ENCODE peak calls at places on chromosomes 2 and 18, in four cellular contexts. One of them, this sample, is unnamed.
A peak's percentile ranks its signal among the peaks of the same experiment; 100 is the strongest.

GRCh38 chr2:231334981-231335380 is 60.5 kb upstream of the B3GNT7 start:
- DNase-seq in testis: no peak
- DNase-seq in A549: no peak
- DNase-seq in endodermal cell: no peak
- DNase-seq in this sample: no peak

GRCh38 chr2:94869552-94870391 is 1.5 kb upstream of the TEKT4 start:
- DNase-seq in testis: no peak
- DNase-seq in A549: no peak
- DNase-seq in endodermal cell: no peak
- DNase-seq in this sample: no peak

GRCh38 chr2:162256621-162257020 is 13.4 kb upstream of the FAP start:
- DNase-seq in testis: no peak
- DNase-seq in A549: no peak
- DNase-seq in endodermal cell: no peak
- DNase-seq in this sample: no peak

GRCh38 chr2:18518116-18519111 is 42.0 kb downstream of the RDH14 start:
- DNase-seq in testis: no peak
- DNase-seq in A549: no peak
- DNase-seq in endodermal cell: no peak
- DNase-seq in this sample: no peak

GRCh38 chr2:18656048-18656447 is 66.7 kb upstream of the NT5C1B start:
- DNase-seq in testis: no peak
- DNase-seq in A549: no peak
- DNase-seq in endodermal cell: no peak
- DNase-seq in this sample: no peak

GRCh38 chr18:9029131-9029530 is 73.4 kb upstream of the NDUFV2 start:
- DNase-seq in testis: no peak
- DNase-seq in A549: no peak
- DNase-seq in endodermal cell: no peak
- DNase-seq in this sample: no peak

GRCh38 chr2:120238728-120239487 is 13.7 kb upstream of the RALB start:
- DNase-seq in testis: no peak
- DNase-seq in A549: peak; percentile 86
- DNase-seq in endodermal cell: peak; percentile 58
- DNase-seq in this sample: no peak

GRCh38 chr2:233817305-233817980 is 36.9 kb downstream of the HJURP start:
- DNase-seq in testis: no peak
- DNase-seq in A549: no peak
- DNase-seq in endodermal cell: peak; percentile 17
- DNase-seq in this sample: no peak

GRCh38 chr2:158923180-158923594 is 45.3 kb upstream of the TANC1 start:
- DNase-seq in testis: no peak
- DNase-seq in A549: no peak
- DNase-seq in endodermal cell: peak; percentile 65
- DNase-seq in this sample: peak; percentile 10

GRCh38 chr2:19667085-19667484 is 234.7 kb downstream of the TTC32 start:
- DNase-seq in testis: no peak
- DNase-seq in A549: peak; percentile 40
- DNase-seq in endodermal cell: no peak
- DNase-seq in this sample: no peak

GRCh38 chr18:45221363-45221762 is 393.9 kb upstream of the SLC14A2 start:
- DNase-seq in testis: no peak
- DNase-seq in A549: no peak
- DNase-seq in endodermal cell: no peak
- DNase-seq in this sample: no peak

GRCh38 chr2:239917957-239918481 is 107.1 kb downstream of the NDUFA10 start:
- DNase-seq in testis: peak; percentile 7
- DNase-seq in A549: no peak
- DNase-seq in endodermal cell: no peak
- DNase-seq in this sample: no peak

GRCh38 chr2:45342-46130 is 769 bp downstream of the FAM110C start:
- DNase-seq in testis: peak; percentile 57
- DNase-seq in A549: peak; percentile 15
- DNase-seq in endodermal cell: peak; percentile 75
- DNase-seq in this sample: peak; percentile 67

GRCh38 chr2:237134321-237134720 is 48.6 kb downstream of the COPS8 start:
- DNase-seq in testis: no peak
- DNase-seq in A549: no peak
- DNase-seq in endodermal cell: peak; percentile 56
- DNase-seq in this sample: no peak

GRCh38 chr2:119315241-119315925 is 51.3 kb downstream of the C2orf76 start:
- DNase-seq in testis: no peak
- DNase-seq in A549: no peak
- DNase-seq in endodermal cell: no peak
- DNase-seq in this sample: no peak

GRCh38 chr2:236774171-236774570 is 204.5 kb downstream of the ACKR3 start:
- DNase-seq in testis: no peak
- DNase-seq in A549: no peak
- DNase-seq in endodermal cell: no peak
- DNase-seq in this sample: no peak

GRCh38 chr2:40404500-40404899 is 47.4 kb downstream of the SLC8A1 start:
- DNase-seq in testis: no peak
- DNase-seq in A549: no peak
- DNase-seq in endodermal cell: no peak
- DNase-seq in this sample: no peak

GRCh38 chr2:172155752-172156151 is 53.1 kb upstream of the DLX2 start:
- DNase-seq in testis: no peak
- DNase-seq in A549: no peak
- DNase-seq in endodermal cell: no peak
- DNase-seq in this sample: no peak

GRCh38 chr2:229087843-229088520 is 183.1 kb downstream of the PID1 start:
- DNase-seq in testis: peak; percentile 40
- DNase-seq in A549: no peak
- DNase-seq in endodermal cell: no peak
- DNase-seq in this sample: no peak

GRCh38 chr2:229085439-229085838 is 185.6 kb downstream of the PID1 start:
- DNase-seq in testis: no peak
- DNase-seq in A549: no peak
- DNase-seq in endodermal cell: no peak
- DNase-seq in this sample: no peak

GRCh38 chr2:229084467-229084866 is 186.6 kb downstream of the PID1 start:
- DNase-seq in testis: no peak
- DNase-seq in A549: no peak
- DNase-seq in endodermal cell: no peak
- DNase-seq in this sample: no peak

GRCh38 chr2:229089806-229090205 is 181.3 kb downstream of the PID1 start:
- DNase-seq in testis: no peak
- DNase-seq in A549: no peak
- DNase-seq in endodermal cell: no peak
- DNase-seq in this sample: no peak

DNA sequence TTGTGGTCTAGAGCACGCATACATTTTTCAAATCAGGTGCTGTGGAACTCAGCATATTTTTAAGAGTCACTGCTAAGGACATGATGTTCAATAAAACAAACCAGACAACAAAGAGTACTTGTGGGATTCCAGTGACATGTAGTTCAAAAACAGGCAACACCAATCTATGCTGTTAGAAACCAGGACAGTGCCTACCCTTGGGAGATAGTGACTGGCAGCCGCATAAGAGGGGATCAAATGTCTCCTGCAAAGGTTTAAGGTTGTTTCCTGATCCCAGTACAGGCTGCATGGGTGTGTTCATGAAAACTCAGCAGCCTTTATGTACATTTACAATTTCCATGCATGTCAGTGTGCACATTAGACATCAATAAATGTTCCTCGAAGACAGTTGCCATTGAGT is 183.9 kb downstream of the PID1 start:
- DNase-seq in testis: no peak
- DNase-seq in A549: no peak
- DNase-seq in endodermal cell: no peak
- DNase-seq in this sample: no peak
- H3K27ac ChIP-seq in testis: no peak overlapping the region
- H3K27ac ChIP-seq in A549: no peak overlapping the region
- H3K27ac ChIP-seq in endodermal cell: no peak overlapping the region
- H3K27ac ChIP-seq in this sample: no peak overlapping the region

GRCh38 chr2:200193791-200194190 is 112.7 kb upstream of the SPATS2L start:
- DNase-seq in testis: no peak
- DNase-seq in A549: no peak
- DNase-seq in endodermal cell: no peak
- DNase-seq in this sample: no peak

GRCh38 chr2:200203381-200203827 is 103.1 kb upstream of the SPATS2L start:
- DNase-seq in testis: no peak
- DNase-seq in A549: no peak
- DNase-seq in endodermal cell: peak; percentile 59
- DNase-seq in this sample: no peak

GRCh38 chr2:200194746-200195145 is 111.7 kb upstream of the SPATS2L start:
- DNase-seq in testis: no peak
- DNase-seq in A549: no peak
- DNase-seq in endodermal cell: no peak
- DNase-seq in this sample: no peak

GRCh38 chr2:200199005-200199404 is 107.5 kb upstream of the SPATS2L start:
- DNase-seq in testis: no peak
- DNase-seq in A549: no peak
- DNase-seq in endodermal cell: no peak
- DNase-seq in this sample: no peak

GRCh38 chr2:200199576-200200263 is 106.8 kb upstream of the SPATS2L start:
- DNase-seq in testis: no peak
- DNase-seq in A549: no peak
- DNase-seq in endodermal cell: peak; percentile 84
- DNase-seq in this sample: peak; percentile 11
- TF ChIP-seq CTCF in testis: no peak
- TF ChIP-seq CTCF in A549: no peak
- TF ChIP-seq CTCF in endodermal cell: peak; percentile 72
- TF ChIP-seq CTCF in this sample: no peak

GRCh38 chr2:128421286-128421685 is 102.6 kb upstream of the HS6ST1 start:
- DNase-seq in testis: peak; percentile 8
- DNase-seq in A549: no peak
- DNase-seq in endodermal cell: peak; percentile 16
- DNase-seq in this sample: no peak

GRCh38 chr2:128421861-128422311 is 103.2 kb upstream of the HS6ST1 start:
- DNase-seq in testis: peak; percentile 6
- DNase-seq in A549: no peak
- DNase-seq in endodermal cell: peak; percentile 33
- DNase-seq in this sample: no peak

GRCh38 chr2:128420776-128421175 is 102.1 kb upstream of the HS6ST1 start:
- DNase-seq in testis: no peak
- DNase-seq in A549: no peak
- DNase-seq in endodermal cell: peak; percentile 20
- DNase-seq in this sample: no peak

GRCh38 chr2:128423788-128424165 is 105.1 kb upstream of the HS6ST1 start:
- DNase-seq in testis: no peak
- DNase-seq in A549: no peak
- DNase-seq in endodermal cell: peak; percentile 27
- DNase-seq in this sample: no peak

GRCh38 chr2:128422571-128422970 is 103.9 kb upstream of the HS6ST1 start:
- DNase-seq in testis: peak; percentile 8
- DNase-seq in A549: no peak
- DNase-seq in endodermal cell: no peak
- DNase-seq in this sample: no peak
- H3K4me1 ChIP-seq in testis: no peaks in the 10 kb centered on the region
- H3K4me1 ChIP-seq in A549: peaks cover 9% of the 10 kb centered on the region
- H3K4me1 ChIP-seq in endodermal cell: peaks cover 9% of the 10 kb centered on the region
- H3K4me1 ChIP-seq in this sample: no peaks in the 10 kb centered on the region

DNA sequence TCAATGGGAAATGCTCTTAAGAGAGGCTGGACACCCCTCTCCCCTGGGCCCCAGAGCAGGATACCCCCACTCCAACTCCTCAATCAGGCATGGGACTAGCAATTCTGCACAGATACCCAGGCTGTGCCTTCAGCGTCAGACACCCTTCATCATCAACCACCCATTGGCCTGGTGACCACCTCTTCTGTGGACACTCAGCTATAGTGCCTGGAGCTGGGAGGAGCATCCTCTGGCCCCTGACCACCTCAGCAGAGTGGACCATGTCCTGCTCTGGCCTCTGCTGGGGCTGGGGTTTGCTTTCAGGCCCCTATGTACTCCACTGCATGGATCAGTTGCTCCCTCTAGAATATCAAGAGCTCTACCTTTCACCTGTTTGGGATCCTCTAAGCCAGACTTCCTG is 35.1 kb downstream of the TGFA start:
- DNase-seq in testis: no peak
- DNase-seq in A549: no peak
- DNase-seq in endodermal cell: no peak
- DNase-seq in this sample: no peak
- H3K27ac ChIP-seq in testis: no peak overlapping the region
- H3K27ac ChIP-seq in A549: no peak overlapping the region
- H3K27ac ChIP-seq in endodermal cell: no peak overlapping the region
- H3K27ac ChIP-seq in this sample: no peak overlapping the region

GRCh38 chr2:42009657-42010580 is 37.9 kb upstream of the PKDCC start:
- DNase-seq in testis: no peak
- DNase-seq in A549: no peak
- DNase-seq in endodermal cell: no peak
- DNase-seq in this sample: peak; percentile 3

GRCh38 chr2:42010743-42011298 is 37.0 kb upstream of the PKDCC start:
- DNase-seq in testis: peak; percentile 37
- DNase-seq in A549: no peak
- DNase-seq in endodermal cell: no peak
- DNase-seq in this sample: no peak

GRCh38 chr2:42012137-42012536 is 35.7 kb upstream of the PKDCC start:
- DNase-seq in testis: no peak
- DNase-seq in A549: no peak
- DNase-seq in endodermal cell: no peak
- DNase-seq in this sample: no peak

GRCh38 chr2:42013409-42013808 is 34.4 kb upstream of the PKDCC start:
- DNase-seq in testis: no peak
- DNase-seq in A549: no peak
- DNase-seq in endodermal cell: no peak
- DNase-seq in this sample: no peak

GRCh38 chr2:42012651-42013050 is 35.2 kb upstream of the PKDCC start:
- DNase-seq in testis: no peak
- DNase-seq in A549: no peak
- DNase-seq in endodermal cell: no peak
- DNase-seq in this sample: no peak
- TF ChIP-seq CTCF in testis: no peak
- TF ChIP-seq CTCF in A549: no peak
- TF ChIP-seq CTCF in endodermal cell: peak; percentile 65
- TF ChIP-seq CTCF in this sample: no peak

DNA sequence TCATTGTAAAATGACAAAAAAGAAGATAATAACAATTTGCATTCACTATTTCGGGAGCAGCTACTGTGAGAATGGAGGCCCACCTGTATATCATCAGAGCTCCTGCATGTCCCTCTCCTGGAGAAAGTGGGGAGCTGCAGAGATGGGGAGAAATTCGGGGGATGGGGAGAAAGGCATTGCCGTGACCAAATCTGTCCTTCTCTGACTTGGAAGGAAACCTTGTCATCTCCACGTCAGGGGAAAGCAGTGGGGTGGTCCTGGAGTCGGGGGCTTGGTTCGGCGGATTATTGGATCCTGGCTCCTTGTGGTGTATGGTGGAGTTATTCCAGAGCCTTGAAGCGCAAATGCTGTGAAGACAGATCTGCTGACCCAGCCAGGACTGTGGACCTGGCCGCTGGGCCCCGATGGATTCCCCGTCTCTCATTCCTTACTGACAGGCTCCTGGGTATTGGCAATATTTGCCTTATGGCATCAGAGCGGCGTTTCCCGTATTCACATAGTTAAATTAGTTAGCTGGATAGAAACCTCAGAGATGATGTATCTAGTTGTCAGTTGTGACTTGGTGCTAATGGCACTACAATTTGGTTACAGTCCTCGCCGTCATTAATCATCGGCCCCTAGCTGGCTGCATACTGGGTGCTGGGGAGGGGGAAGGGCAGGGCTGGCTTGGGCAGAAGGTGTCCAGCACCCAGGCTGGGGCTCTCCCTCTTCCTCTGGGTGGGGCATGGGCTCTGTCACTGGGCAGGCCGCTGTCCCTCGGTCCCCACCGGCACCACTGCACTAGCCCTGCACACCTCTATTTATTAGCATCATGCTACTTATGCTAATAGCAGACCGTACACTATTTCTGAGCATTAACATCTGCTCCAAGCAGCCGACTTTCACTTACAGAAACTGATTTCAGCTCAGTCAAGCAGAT is 31.7 kb downstream of the CELF4 start:
- DNase-seq in testis: no peak
- DNase-seq in A549: peak; percentile 18
- DNase-seq in endodermal cell: peak; percentile 72
- DNase-seq in this sample: no peak
- H3K4me1 ChIP-seq in testis: no peaks in the 10 kb centered on the region
- H3K4me1 ChIP-seq in A549: no peaks in the 10 kb centered on the region
- H3K4me1 ChIP-seq in endodermal cell: no peaks in the 10 kb centered on the region
- H3K4me1 ChIP-seq in this sample: no peaks in the 10 kb centered on the region